ENCODE peak calls at places on chromosomes 13 and 19, in six cellular contexts. B, F, V, X, Y and E are unnamed samples.

GRCh38 chr13:51793570-51794273 is 10.2 kb downstream of the DHRS12 start:
- DNase-seq in Y (no peak), X (peak; percentile 29), F (peak; percentile 55), B (peak; percentile 70), V (no peak), E (no peak)

GRCh38 chr19:43799502-43800142 is 2.6 kb downstream of the LYPD5 start:
- DNase-seq in V (no peak), F (no peak), Y (no peak), B (no peak), X (no peak), E (no peak)

GRCh38 chr13:99373436-99373835 is 66.2 kb upstream of the GPR183 start:
- DNase-seq in B (no peak), V (no peak), X (no peak), Y (no peak), F (no peak), E (no peak)

GRCh38 chr13:107867701-107868661 is 347.4 kb downstream of the LIG4 start:
- DNase-seq in X (peak; percentile 78), Y (no peak), V (peak; percentile 81), F (no peak), B (no peak), E (no peak)

GRCh38 chr13:27384285-27384684 is 40.1 kb upstream of the GTF3A start:
- DNase-seq in Y (no peak), F (no peak), X (no peak), B (no peak), V (no peak), E (no peak)

GRCh38 chr13:97723655-97724054 is 229.8 kb upstream of the IPO5 start:
- DNase-seq in B (no peak), X (no peak), V (no peak), Y (no peak), F (no peak), E (no peak)

GRCh38 chr13:35978607-35979316 is 152.4 kb downstream of the DCLK1 start:
- DNase-seq in V (peak; percentile 72), B (no peak), X (peak; percentile 33), F (peak; percentile 29), Y (peak; percentile 42), E (no peak)

GRCh38 chr19:33273881-33274662 is 28.3 kb downstream of the CEBPA start:
- DNase-seq in V (no peak), Y (peak; percentile 56), X (no peak), B (no peak), F (peak; percentile 24), E (no peak)

GRCh38 chr19:48244289-48244688 is 11.4 kb downstream of the CARD8 start:
- DNase-seq in Y (no peak), B (no peak), V (no peak), F (no peak), X (no peak), E (no peak)

GRCh38 chr19:45882652-45883585 is 3.0 kb downstream of the IRF2BP1 start:
- DNase-seq in B (peak; percentile 70), V (peak; percentile 98), F (peak; percentile 77), X (peak; percentile 76), Y (peak; percentile 93), E (peak; percentile 83)

GRCh38 chr13:88042489-88042888 is 371.3 kb downstream of the SLITRK5 start:
- DNase-seq in V (no peak), X (no peak), B (no peak), F (no peak), Y (no peak), E (no peak)

GRCh38 chr19:13396256-13397080 is 109.8 kb downstream of the CACNA1A start:
- DNase-seq in B (no peak), F (peak; percentile 72), V (peak; percentile 78), X (peak; percentile 74), Y (peak; percentile 30), E (peak; percentile 30)

GRCh38 chr19:6415592-6416190 is 8.9 kb downstream of the KHSRP start:
- DNase-seq in X (peak; percentile 22), F (no peak), B (no peak), Y (no peak), V (no peak), E (no peak)
- TF ChIP-seq ZNF274 in X (no peak), F (no peak), B (no peak), Y (no peak), V (no peak), E (no peak)

GRCh38 chr13:44934724-44935123 is 54.5 kb downstream of the NUFIP1 start:
- DNase-seq in B (peak; percentile 5), V (no peak), F (no peak), X (no peak), Y (no peak), E (no peak)
- H3K4me1 ChIP-seq in B (no peaks in the 10 kb centered on the region), V (peaks cover 6% of the 10 kb centered on the region), F (peaks cover 6% of the 10 kb centered on the region), X (no peaks in the 10 kb centered on the region), Y (no peaks in the 10 kb centered on the region), E (no peaks in the 10 kb centered on the region)

DNA sequence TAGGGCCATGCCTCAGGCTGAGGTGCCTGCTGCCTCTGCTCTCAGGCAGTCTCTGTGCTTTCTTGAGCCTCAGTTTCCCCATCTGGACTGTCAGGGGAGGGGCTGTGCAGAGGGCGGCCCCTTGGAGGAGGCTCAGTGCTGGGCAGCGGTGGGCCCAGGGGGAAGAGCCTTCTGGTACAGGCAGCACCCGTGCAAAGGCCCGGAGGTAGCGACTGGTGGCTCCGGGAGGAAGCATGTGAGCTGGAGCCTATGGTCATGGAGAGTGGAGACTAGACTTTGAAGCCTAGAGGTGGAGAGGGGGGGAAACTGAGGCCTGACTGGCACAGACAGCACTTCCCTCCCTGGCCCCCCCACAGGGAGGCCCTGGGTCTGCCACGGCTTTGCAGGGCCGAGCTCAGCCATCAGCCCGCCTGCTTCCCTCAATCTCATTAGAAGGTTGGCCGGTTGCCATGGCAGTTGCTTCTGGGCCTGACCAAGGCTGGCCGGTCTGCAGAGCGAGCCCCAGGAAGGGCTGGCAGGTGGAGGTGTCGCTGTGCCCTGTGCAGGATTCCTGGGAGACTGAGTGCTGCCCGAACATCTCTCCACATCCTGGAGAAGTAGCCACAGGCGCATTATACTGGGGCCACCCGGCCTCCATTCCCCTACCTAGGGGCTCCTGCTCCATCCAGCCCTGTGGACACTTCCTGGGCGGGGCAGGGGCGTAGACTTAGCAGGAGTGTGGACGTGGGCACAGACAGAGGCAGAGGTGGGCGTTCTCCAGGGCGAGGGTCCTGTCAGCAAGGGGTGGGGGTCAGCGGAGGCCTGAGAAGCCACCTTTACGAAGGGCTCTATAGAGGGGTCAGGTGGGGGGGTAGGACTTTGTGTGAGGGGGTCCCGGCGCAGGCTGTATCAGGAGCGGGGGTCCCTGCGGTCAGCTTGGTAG is 53.2 kb downstream of the CRTC1 start:
- DNase-seq in X (no peak), F (no peak), Y (no peak), B (no peak), V (no peak), E (no peak)
- TF ChIP-seq ZNF274 in X (no peak), F (no peak), Y (no peak), B (no peak), V (no peak), E (no peak)

GRCh38 chr19:15320118-15320517 is 12.2 kb downstream of the BRD4 start:
- DNase-seq in B (no peak), Y (no peak), X (no peak), F (no peak), V (no peak), E (no peak)
- H3K4me1 ChIP-seq in B (peaks cover 58% of the 10 kb centered on the region), Y (peaks cover 86% of the 10 kb centered on the region), X (peaks cover 30% of the 10 kb centered on the region), F (no peaks in the 10 kb centered on the region), V (peaks cover 13% of the 10 kb centered on the region), E (peaks cover 20% of the 10 kb centered on the region)

GRCh38 chr13:62997038-62997619 is 1581.5 kb upstream of the PCDH20 start:
- DNase-seq in V (no peak), B (no peak), Y (no peak), F (no peak), X (no peak), E (no peak)
- TF ChIP-seq ZNF274 in V (no peak), B (no peak), Y (no peak), F (no peak), X (no peak), E (no peak)

DNA sequence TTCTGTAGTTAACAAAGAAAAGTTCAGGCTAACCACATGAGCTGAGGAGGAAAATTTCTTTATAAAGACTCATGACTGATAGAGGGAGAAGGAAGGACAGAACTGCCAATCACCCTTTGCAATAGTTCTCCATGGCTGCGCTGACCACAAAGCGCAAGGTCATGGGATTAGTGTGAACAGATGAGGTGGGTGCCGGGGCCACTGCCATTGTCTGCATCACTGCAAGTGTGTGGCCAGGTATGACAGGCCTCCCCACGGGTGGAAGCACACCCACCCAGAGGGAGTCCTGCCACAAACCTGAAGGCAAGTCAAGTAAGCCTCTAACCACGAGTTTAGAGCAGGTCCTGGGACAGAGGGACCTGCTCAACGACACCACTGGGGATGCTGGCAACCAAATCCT is 128.1 kb downstream of the TUBA3C start:
- DNase-seq in X (no peak), F (no peak), B (no peak), Y (no peak), V (no peak), E (no peak)
- H3K4me1 ChIP-seq in X (no peaks in the 10 kb centered on the region), F (no peaks in the 10 kb centered on the region), B (no peaks in the 10 kb centered on the region), Y (no peaks in the 10 kb centered on the region), V (no peaks in the 10 kb centered on the region), E (no peaks in the 10 kb centered on the region)

GRCh38 chr19:1315470-1316166 is 29.9 kb downstream of the EFNA2 start:
- DNase-seq in V (peak; percentile 87), X (peak; percentile 86), Y (no peak), B (no peak), F (peak; percentile 18), E (no peak)
- TF ChIP-seq ZNF274 in V (no peak), X (no peak), Y (peak; percentile 10), B (no peak), F (no peak), E (no peak)

GRCh38 chr13:102598061-102598460 is 1.3 kb downstream of the TPP2 start:
- DNase-seq in V (no peak), B (no peak), Y (no peak), F (no peak), X (no peak), E (no peak)
- H3K4me1 ChIP-seq in V (peaks cover 5% of the 10 kb centered on the region), B (no peaks in the 10 kb centered on the region), Y (peaks cover 36% of the 10 kb centered on the region), F (peaks cover 12% of the 10 kb centered on the region), X (peaks cover 28% of the 10 kb centered on the region), E (no peaks in the 10 kb centered on the region)

GRCh38 chr19:1173845-1174809 is at the start of gene SBNO2:
- DNase-seq in V (peak; percentile 100), B (no peak), X (peak; percentile 98), Y (peak; percentile 69), F (peak; percentile 72), E (peak; percentile 83)
- TF ChIP-seq ZNF274 in V (no peak), B (no peak), X (no peak), Y (peak; percentile 43), F (no peak), E (no peak)

GRCh38 chr19:3057275-3057714 is 5.0 kb downstream of the TLE5 start:
- DNase-seq in V (peak; percentile 64), Y (no peak), F (no peak), X (peak; percentile 45), B (no peak), E (no peak)

GRCh38 chr19:3059653-3060052 is 2.6 kb downstream of the TLE5 start:
- DNase-seq in Y (no peak), X (no peak), B (no peak), V (no peak), F (no peak), E (no peak)

GRCh38 chr19:3056454-3057016 is 5.8 kb downstream of the TLE5 start:
- DNase-seq in Y (no peak), F (no peak), B (no peak), X (no peak), V (peak; percentile 61), E (no peak)

GRCh38 chr19:3058821-3059314 is 3.4 kb downstream of the TLE5 start:
- DNase-seq in B (no peak), Y (no peak), X (no peak), V (no peak), F (no peak), E (no peak)

GRCh38 chr19:3058009-3058820 is 4.1 kb downstream of the TLE5 start:
- DNase-seq in Y (no peak), X (no peak), F (no peak), V (no peak), B (no peak), E (no peak)
- H3K4me1 ChIP-seq in Y (peaks cover 15% of the 10 kb centered on the region), X (peaks cover 30% of the 10 kb centered on the region), F (peaks cover 58% of the 10 kb centered on the region), V (peaks cover 3% of the 10 kb centered on the region), B (peaks cover 12% of the 10 kb centered on the region), E (peaks cover 36% of the 10 kb centered on the region)